ENCODE peak calls at places on chromosomes 11 and 22, in six cellular contexts. B is non-pigmented ciliary epithelial cell; O is Kasumi-1; U is activated T-cell treated with anti-CD3 and anti-CD28 coated beads, Interleukin-2, amount 50 U/mL, for 48 hours; J is trophoblast cell; R is heart right ventricle. F is an unnamed sample.
A peak's percentile ranks its signal among the peaks of the same experiment; 100 is the strongest.

GRCh38 chr11:93733474-93733873 is 7.8 kb downstream of the TAF1D start:
- DNase-seq in B (no peak), O (no peak), U (no peak), J (no peak), R (no peak), F (no peak)

GRCh38 chr11:72574534-72575460 is 99.4 kb downstream of the PDE2A start:
- DNase-seq in B (no peak), O (no peak), U (no peak), J (no peak), R (no peak), F (no peak)

GRCh38 chr11:111532365-111532709 is 8.2 kb upstream of the LAYN start:
- DNase-seq in B (no peak), O (no peak), U (no peak), J (peak; percentile 50), R (no peak), F (no peak)

GRCh38 chr11:10289765-10290420 is 4.1 kb downstream of the SBF2 start:
- DNase-seq in B (no peak), O (no peak), U (no peak), J (no peak), R (no peak), F (no peak)

GRCh38 chr22:43505423-43505822 is 93.6 kb downstream of the MPPED1 start:
- DNase-seq in B (no peak), O (no peak), U (no peak), J (no peak), R (no peak), F (no peak)

GRCh38 chr11:122024278-122024677 is 91.7 kb downstream of the BLID start:
- DNase-seq in B (no peak), O (no peak), U (no peak), J (no peak), R (no peak), F (no peak)

GRCh38 chr11:61904539-61905048 is 12.8 kb downstream of the RAB3IL1 start:
- DNase-seq in B (no peak), O (no peak), U (peak; percentile 41), J (no peak), R (no peak), F (no peak)

GRCh38 chr11:117706322-117706814 is 90.6 kb downstream of the DSCAML1 start:
- DNase-seq in B (no peak), O (no peak), U (no peak), J (no peak), R (no peak), F (no peak)

GRCh38 chr22:50138036-50138435 is 32.5 kb upstream of the PANX2 start:
- DNase-seq in B (no peak), O (no peak), U (no peak), J (no peak), R (no peak), F (no peak)

GRCh38 chr11:69280994-69281393 is 13.0 kb upstream of the MYEOV start:
- DNase-seq in B (peak; percentile 42), O (no peak), U (no peak), J (no peak), R (no peak), F (no peak)

GRCh38 chr11:44548032-44548695 is 17.3 kb upstream of the CD82 start:
- DNase-seq in B (no peak), O (no peak), U (no peak), J (no peak), R (no peak), F (no peak)

F was measured in HL-60.